ENCODE peak calls at places on chromosomes 2 and 18, in four cellular contexts. One of them, this sample, is unnamed.

GRCh38 chr18:21740474-21740723 is 193 bp upstream of the MIB1 start:
- DNase-seq in HepG2: peak; percentile 92
- DNase-seq in K562: peak; percentile 97
- DNase-seq in H1: peak; percentile 90
- DNase-seq in this sample: no peak

GRCh38 chr2:14557921-14558320 is 74.6 kb upstream of the LRATD1 start:
- DNase-seq in K562: no peak
- DNase-seq in H1: no peak
- DNase-seq in HepG2: no peak
- DNase-seq in this sample: no peak

GRCh38 chr2:157056200-157056676 is 201.3 kb upstream of the GALNT5 start:
- DNase-seq in H1: no peak
- DNase-seq in K562: no peak
- DNase-seq in HepG2: peak; percentile 69
- DNase-seq in this sample: peak; percentile 56

GRCh38 chr2:214410918-214411554 is at the start of gene VWC2L:
- DNase-seq in H1: peak; percentile 79
- DNase-seq in HepG2: peak; percentile 58
- DNase-seq in K562: peak; percentile 5
- DNase-seq in this sample: peak; percentile 22

GRCh38 chr18:79506191-79507075 is 110.7 kb downstream of the NFATC1 start:
- DNase-seq in K562: no peak
- DNase-seq in HepG2: no peak
- DNase-seq in H1: no peak
- DNase-seq in this sample: no peak

GRCh38 chr18:74623047-74623816 is 25.6 kb downstream of the ZNF407 start:
- DNase-seq in HepG2: no peak
- DNase-seq in H1: no peak
- DNase-seq in K562: no peak
- DNase-seq in this sample: peak; percentile 10

GRCh38 chr2:24831736-24832421 is 38.7 kb downstream of the CENPO start:
- DNase-seq in K562: no peak
- DNase-seq in HepG2: no peak
- DNase-seq in H1: no peak
- DNase-seq in this sample: no peak

GRCh38 chr18:25726278-25726677 is 364.1 kb downstream of the SS18 start:
- DNase-seq in K562: no peak
- DNase-seq in HepG2: no peak
- DNase-seq in H1: no peak
- DNase-seq in this sample: no peak

GRCh38 chr2:126244937-126245336 is 411.0 kb upstream of the GYPC start:
- DNase-seq in H1: peak; percentile 51
- DNase-seq in HepG2: peak; percentile 61
- DNase-seq in K562: peak; percentile 39
- DNase-seq in this sample: no peak

DNA sequence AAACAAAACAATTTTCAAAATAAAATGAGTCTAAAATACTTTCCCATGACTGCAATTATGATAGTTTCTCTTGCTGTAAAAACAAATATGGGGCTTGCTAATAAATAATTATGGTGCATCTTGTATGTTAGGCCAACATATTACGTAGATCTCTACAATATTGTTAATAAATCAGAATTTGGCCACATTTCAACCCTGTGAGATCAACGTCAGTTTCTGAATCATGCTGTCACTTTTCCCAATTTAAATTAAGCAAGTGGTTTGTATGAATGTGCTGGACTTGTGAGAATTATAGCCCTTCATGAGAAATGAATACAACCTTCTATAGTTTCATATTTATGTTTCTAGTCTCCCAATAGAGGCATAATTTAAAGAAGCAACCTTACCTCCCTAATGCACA is 808.9 kb downstream of the SUCLG1 start:
- DNase-seq in K562: no peak
- DNase-seq in H1: no peak
- DNase-seq in HepG2: no peak
- DNase-seq in this sample: no peak
- TF ChIP-seq FOSL1 in K562: no peak
- TF ChIP-seq FOSL1 in H1: no peak
- TF ChIP-seq FOSL1 in HepG2: no peak
- TF ChIP-seq FOSL1 in this sample: no peak

GRCh38 chr2:104897515-104898184 is 43.7 kb downstream of the POU3F3 start:
- DNase-seq in K562: no peak
- DNase-seq in HepG2: no peak
- DNase-seq in H1: no peak
- DNase-seq in this sample: no peak
- TF ChIP-seq FOSL1 in K562: peak; percentile 66
- TF ChIP-seq FOSL1 in HepG2: no peak
- TF ChIP-seq FOSL1 in H1: no peak
- TF ChIP-seq FOSL1 in this sample: no peak

DNA sequence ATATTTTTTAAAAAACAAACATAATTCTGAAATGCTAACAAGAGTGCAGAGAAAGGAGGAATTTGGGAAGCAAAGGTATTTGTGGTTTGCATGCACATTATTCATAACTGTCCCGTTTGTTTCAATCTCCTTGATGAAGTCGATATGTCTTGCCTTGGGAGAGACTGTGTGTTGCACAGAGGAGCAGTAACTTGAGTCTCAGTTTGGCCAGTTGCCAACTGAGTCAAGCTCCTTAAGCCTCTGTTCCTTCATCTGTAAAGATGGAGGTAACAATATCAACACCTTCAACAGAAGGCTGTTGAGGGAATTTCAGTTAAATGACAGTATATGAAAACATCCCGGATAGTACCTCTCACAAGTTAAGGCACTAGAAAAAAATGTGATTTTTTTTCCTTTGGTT is 226.2 kb downstream of the ASXL3 start:
- DNase-seq in K562: no peak
- DNase-seq in H1: no peak
- DNase-seq in HepG2: no peak
- DNase-seq in this sample: no peak
- TF ChIP-seq FOSL1 in K562: no peak
- TF ChIP-seq FOSL1 in H1: no peak
- TF ChIP-seq FOSL1 in HepG2: no peak
- TF ChIP-seq FOSL1 in this sample: no peak

GRCh38 chr2:108184421-108184820 is 55.3 kb upstream of the SULT1C3 start:
- DNase-seq in HepG2: peak; percentile 29
- DNase-seq in K562: peak; percentile 7
- DNase-seq in H1: no peak
- DNase-seq in this sample: peak; percentile 4
- TF ChIP-seq FOSL1 in HepG2: no peak
- TF ChIP-seq FOSL1 in K562: no peak
- TF ChIP-seq FOSL1 in H1: no peak
- TF ChIP-seq FOSL1 in this sample: no peak

GRCh38 chr2:105114551-105114950 is 76.7 kb downstream of the MRPS9 start:
- DNase-seq in H1: no peak
- DNase-seq in HepG2: peak; percentile 70
- DNase-seq in K562: peak; percentile 70
- DNase-seq in this sample: peak; percentile 51
- TF ChIP-seq FOSL1 in H1: no peak
- TF ChIP-seq FOSL1 in HepG2: no peak
- TF ChIP-seq FOSL1 in K562: no peak
- TF ChIP-seq FOSL1 in this sample: no peak

DNA sequence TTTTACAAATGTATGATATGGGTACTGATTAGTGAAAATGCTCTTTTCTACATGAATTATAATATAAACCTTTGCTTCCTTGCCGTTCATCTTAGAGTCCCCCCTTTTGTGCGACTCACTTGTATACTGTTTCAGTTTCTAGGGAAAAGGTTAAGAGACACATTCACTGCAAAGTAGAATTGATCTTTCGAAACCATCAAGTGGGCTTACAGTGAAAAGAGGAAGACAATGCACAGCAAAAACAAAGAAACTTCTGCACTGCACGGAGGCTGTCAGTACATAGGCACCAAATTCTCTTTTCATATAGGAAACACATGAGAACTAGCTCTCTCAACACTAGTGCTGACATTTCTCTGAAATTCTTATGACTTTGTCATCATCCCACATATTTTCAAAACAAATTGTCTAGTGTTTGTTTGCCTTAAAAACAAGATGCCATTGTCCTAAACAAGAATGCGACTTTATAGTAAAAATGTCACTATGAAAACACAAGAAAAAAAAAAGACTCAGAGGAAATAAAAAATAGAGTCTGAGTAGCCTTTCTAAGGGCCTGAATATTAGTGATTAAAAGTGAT is 827.1 kb downstream of the BCL11A start:
- DNase-seq in H1: no peak
- DNase-seq in K562: no peak
- DNase-seq in HepG2: no peak
- DNase-seq in this sample: no peak
- TF ChIP-seq FOSL1 in H1: no peak
- TF ChIP-seq FOSL1 in K562: no peak
- TF ChIP-seq FOSL1 in HepG2: no peak
- TF ChIP-seq FOSL1 in this sample: no peak

DNA sequence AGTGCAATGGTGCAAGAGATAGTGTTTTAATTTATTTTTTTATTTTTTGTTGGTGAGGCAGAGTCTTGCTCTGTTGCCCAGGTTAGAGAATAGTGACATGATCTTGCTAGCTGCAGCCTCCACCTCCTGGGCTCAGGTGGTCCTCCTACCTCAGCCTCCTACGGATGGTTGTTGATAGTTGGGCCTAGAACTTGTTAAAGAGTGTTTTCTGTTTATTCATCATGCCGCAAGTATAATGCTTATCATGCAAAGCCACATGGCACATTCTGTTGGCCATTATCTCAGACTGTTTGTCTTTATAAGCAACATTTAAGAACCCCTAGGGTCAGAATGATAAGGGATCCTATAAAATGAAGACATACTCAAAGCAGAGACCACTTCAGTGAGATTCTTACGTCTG is 1.7 kb downstream of the UGGT1 start:
- DNase-seq in K562: peak; percentile 44
- DNase-seq in H1: no peak
- DNase-seq in HepG2: no peak
- DNase-seq in this sample: no peak
- TF ChIP-seq FOSL1 in K562: no peak
- TF ChIP-seq FOSL1 in H1: no peak
- TF ChIP-seq FOSL1 in HepG2: no peak
- TF ChIP-seq FOSL1 in this sample: no peak

GRCh38 chr2:180564051-180564450 is 416.4 kb upstream of the UBE2E3 start:
- DNase-seq in H1: no peak
- DNase-seq in K562: no peak
- DNase-seq in HepG2: no peak
- DNase-seq in this sample: no peak
- TF ChIP-seq FOSL1 in H1: no peak
- TF ChIP-seq FOSL1 in K562: no peak
- TF ChIP-seq FOSL1 in HepG2: no peak
- TF ChIP-seq FOSL1 in this sample: no peak

This sample was measured in HCT116.